ENCODE peak calls at places on chromosomes 13 and 19, in four cellular contexts. One of them, this sample, is unnamed.

GRCh38 chr13:50529154-50529882 is 314.2 kb downstream of the DLEU7 start:
- DNase-seq in H1: no peak
- DNase-seq in A549: no peak
- DNase-seq in HepG2: no peak
- DNase-seq in this sample: peak

GRCh38 chr19:40690050-40690698 is at the start of gene NUMBL:
- DNase-seq in H1: no peak
- DNase-seq in A549: no peak
- DNase-seq in HepG2: no peak
- DNase-seq in this sample: no peak

GRCh38 chr19:39847525-39847924 is 1.3 kb upstream of the FBL start:
- DNase-seq in H1: no peak
- DNase-seq in HepG2: peak
- DNase-seq in A549: no peak
- DNase-seq in this sample: no peak

GRCh38 chr19:36172852-36173251 is 20.6 kb upstream of the COX7A1 start:
- DNase-seq in A549: no peak
- DNase-seq in H1: no peak
- DNase-seq in HepG2: no peak
- DNase-seq in this sample: no peak

GRCh38 chr19:51366999-51367564 is 894 bp upstream of the ETFB start:
- DNase-seq in HepG2: no peak
- DNase-seq in H1: no peak
- DNase-seq in A549: no peak
- DNase-seq in this sample: no peak

GRCh38 chr13:102769679-102770078 is 3.9 kb downstream of the TEX30 start:
- DNase-seq in H1: no peak
- DNase-seq in A549: no peak
- DNase-seq in HepG2: no peak
- DNase-seq in this sample: peak

GRCh38 chr13:94968040-94968756 is 255.9 kb upstream of the SOX21 start:
- DNase-seq in HepG2: no peak
- DNase-seq in H1: peak
- DNase-seq in A549: peak
- DNase-seq in this sample: no peak

GRCh38 chr19:48963371-48964204 is 1.5 kb upstream of the FTL start:
- DNase-seq in A549: peak
- DNase-seq in H1: peak
- DNase-seq in HepG2: peak
- DNase-seq in this sample: peak

GRCh38 chr19:2494447-2495129 is 18.7 kb downstream of the GADD45B start:
- DNase-seq in H1: no peak
- DNase-seq in HepG2: no peak
- DNase-seq in A549: no peak
- DNase-seq in this sample: peak

GRCh38 chr19:38319421-38320258 is at the start of gene KCNK6:
- DNase-seq in A549: peak
- DNase-seq in H1: peak
- DNase-seq in HepG2: no peak
- DNase-seq in this sample: no peak

GRCh38 chr13:52128714-52129700 is at the start of gene NEK5:
- DNase-seq in HepG2: peak
- DNase-seq in A549: peak
- DNase-seq in H1: peak
- DNase-seq in this sample: peak

GRCh38 chr13:33017410-33017929 is 1.2 kb downstream of the KL start:
- DNase-seq in A549: peak
- DNase-seq in H1: no peak
- DNase-seq in HepG2: peak
- DNase-seq in this sample: peak

GRCh38 chr13:68009546-68009945 is 779.4 kb upstream of the PCDH9 start:
- DNase-seq in HepG2: no peak
- DNase-seq in A549: no peak
- DNase-seq in H1: no peak
- DNase-seq in this sample: no peak

GRCh38 chr13:99660101-99660500 is 158.8 kb downstream of the TM9SF2 start:
- DNase-seq in H1: peak
- DNase-seq in A549: no peak
- DNase-seq in HepG2: no peak
- DNase-seq in this sample: no peak

GRCh38 chr13:113273856-113274590 is 23.0 kb upstream of the LAMP1 start:
- DNase-seq in A549: no peak
- DNase-seq in H1: no peak
- DNase-seq in HepG2: no peak
- DNase-seq in this sample: peak

GRCh38 chr13:76892488-76892887 is 6.3 kb upstream of the KCTD12 start:
- DNase-seq in H1: no peak
- DNase-seq in HepG2: no peak
- DNase-seq in A549: no peak
- DNase-seq in this sample: no peak

GRCh38 chr13:40553356-40553755 is 113.1 kb downstream of the FOXO1 start:
- DNase-seq in HepG2: no peak
- DNase-seq in A549: no peak
- DNase-seq in H1: no peak
- DNase-seq in this sample: no peak

GRCh38 chr13:106083620-106084350 is 451.7 kb downstream of the EFNB2 start:
- DNase-seq in H1: no peak
- DNase-seq in A549: no peak
- DNase-seq in HepG2: peak
- DNase-seq in this sample: peak

GRCh38 chr13:32905864-32906180 is 110.4 kb upstream of the KL start:
- DNase-seq in H1: no peak
- DNase-seq in A549: no peak
- DNase-seq in HepG2: no peak
- DNase-seq in this sample: peak

GRCh38 chr13:106276876-106277275 is 258.6 kb downstream of the EFNB2 start:
- DNase-seq in HepG2: no peak
- DNase-seq in H1: no peak
- DNase-seq in A549: no peak
- DNase-seq in this sample: peak

GRCh38 chr13:89514534-89515312 is 1832.8 kb upstream of the MIR17HG start:
- DNase-seq in HepG2: peak
- DNase-seq in A549: peak
- DNase-seq in H1: no peak
- DNase-seq in this sample: peak

GRCh38 chr19:56978023-56978565 is 137.6 kb upstream of the PEG3 start:
- DNase-seq in H1: no peak
- DNase-seq in HepG2: peak
- DNase-seq in A549: no peak
- DNase-seq in this sample: no peak

GRCh38 chr13:27057817-27058216 is 113.8 kb downstream of the USP12 start:
- DNase-seq in A549: no peak
- DNase-seq in HepG2: no peak
- DNase-seq in H1: no peak
- DNase-seq in this sample: no peak

GRCh38 chr13:45194081-45194939 is 6.5 kb downstream of the KCTD4 start:
- DNase-seq in HepG2: no peak
- DNase-seq in A549: no peak
- DNase-seq in H1: no peak
- DNase-seq in this sample: peak

GRCh38 chr19:28644261-28644660 is 568.7 kb downstream of the UQCRFS1 start:
- DNase-seq in A549: no peak
- DNase-seq in H1: no peak
- DNase-seq in HepG2: no peak
- DNase-seq in this sample: no peak

GRCh38 chr13:79287994-79288795 is 117.9 kb downstream of the RBM26 start:
- DNase-seq in A549: no peak
- DNase-seq in H1: no peak
- DNase-seq in HepG2: no peak
- DNase-seq in this sample: no peak

GRCh38 chr19:629961-630714 is 3.2 kb downstream of the POLRMT start:
- DNase-seq in H1: no peak
- DNase-seq in HepG2: no peak
- DNase-seq in A549: no peak
- DNase-seq in this sample: no peak

GRCh38 chr13:40187324-40187795 is 479.1 kb downstream of the FOXO1 start:
- DNase-seq in H1: no peak
- DNase-seq in A549: no peak
- DNase-seq in HepG2: no peak
- DNase-seq in this sample: no peak

GRCh38 chr13:64154514-64154913 is 2738.9 kb upstream of the PCDH20 start:
- DNase-seq in HepG2: no peak
- DNase-seq in H1: no peak
- DNase-seq in A549: no peak
- DNase-seq in this sample: peak

GRCh38 chr13:44111701-44112100 is 232.0 kb downstream of the LACC1 start:
- DNase-seq in HepG2: no peak
- DNase-seq in A549: no peak
- DNase-seq in H1: no peak
- DNase-seq in this sample: no peak

GRCh38 chr13:94822356-94822755 is 110.0 kb upstream of the SOX21 start:
- DNase-seq in A549: no peak
- DNase-seq in H1: no peak
- DNase-seq in HepG2: no peak
- DNase-seq in this sample: no peak

GRCh38 chr19:15583346-15583745 is 31.7 kb upstream of the CYP4F8 start:
- DNase-seq in H1: no peak
- DNase-seq in HepG2: no peak
- DNase-seq in A549: no peak
- DNase-seq in this sample: no peak
- TF ChIP-seq USF2 in H1: no peak
- TF ChIP-seq USF2 in HepG2: no peak
- TF ChIP-seq USF2 in A549: no peak
- TF ChIP-seq USF2 in this sample: no peak

GRCh38 chr13:20891034-20891433 is 11.5 kb downstream of the XPO4 start:
- DNase-seq in H1: no peak
- DNase-seq in A549: no peak
- DNase-seq in HepG2: no peak
- DNase-seq in this sample: no peak
- TF ChIP-seq MAFK in H1: no peak
- TF ChIP-seq MAFK in A549: no peak
- TF ChIP-seq MAFK in HepG2: no peak
- TF ChIP-seq MAFK in this sample: no peak

GRCh38 chr19:3732108-3732507 is 23.9 kb downstream of the TJP3 start:
- DNase-seq in H1: no peak
- DNase-seq in A549: no peak
- DNase-seq in HepG2: no peak
- DNase-seq in this sample: no peak

GRCh38 chr19:3734310-3734600 is 26.1 kb downstream of the TJP3 start:
- DNase-seq in HepG2: no peak
- DNase-seq in H1: no peak
- DNase-seq in A549: no peak
- DNase-seq in this sample: no peak

GRCh38 chr19:3725640-3726310 is 17.6 kb downstream of the TJP3 start:
- DNase-seq in HepG2: no peak
- DNase-seq in H1: peak
- DNase-seq in A549: no peak
- DNase-seq in this sample: no peak

GRCh38 chr19:3733549-3734309 is 25.5 kb downstream of the TJP3 start:
- DNase-seq in H1: no peak
- DNase-seq in HepG2: no peak
- DNase-seq in A549: no peak
- DNase-seq in this sample: no peak

DNA sequence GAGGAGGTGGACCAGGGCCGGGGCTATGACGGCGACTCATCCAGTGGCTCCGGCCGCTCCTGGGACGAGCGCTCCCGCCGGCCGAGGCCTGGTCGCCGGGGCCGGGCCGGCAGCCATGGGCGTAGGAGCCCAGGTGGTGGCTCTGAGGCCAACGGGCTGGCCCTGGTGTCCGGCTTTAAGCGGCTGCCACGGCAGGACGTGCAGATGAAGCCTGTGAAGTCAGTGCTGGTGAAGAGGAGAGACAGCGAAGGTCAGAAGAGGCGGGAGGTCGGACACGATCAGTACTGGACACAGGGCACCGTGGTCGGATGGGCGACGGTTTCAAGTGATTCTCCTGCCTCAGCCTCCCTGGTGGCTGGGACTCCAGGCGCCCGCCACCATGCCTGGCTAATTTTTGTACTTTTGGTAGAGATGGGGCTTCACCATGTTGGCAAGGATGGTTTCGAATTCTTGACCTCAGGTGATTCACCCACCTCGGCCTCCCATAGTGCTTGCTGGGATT is 22.3 kb downstream of the TJP3 start:
- DNase-seq in A549: no peak
- DNase-seq in HepG2: no peak
- DNase-seq in H1: no peak
- DNase-seq in this sample: no peak
- TF ChIP-seq USF2 in A549: no peak
- TF ChIP-seq USF2 in HepG2: no peak
- TF ChIP-seq USF2 in H1: no peak
- TF ChIP-seq USF2 in this sample: no peak

GRCh38 chr13:111936267-111936925 is 130.6 kb upstream of the SOX1 start:
- DNase-seq in H1: peak
- DNase-seq in HepG2: no peak
- DNase-seq in A549: no peak
- DNase-seq in this sample: no peak
- TF ChIP-seq MAFK in H1: no peak
- TF ChIP-seq MAFK in HepG2: no peak
- TF ChIP-seq MAFK in A549: no peak
- TF ChIP-seq MAFK in this sample: no peak

GRCh38 chr13:35690546-35690945 is 214.1 kb upstream of the MAB21L1 start:
- DNase-seq in H1: no peak
- DNase-seq in HepG2: no peak
- DNase-seq in A549: no peak
- DNase-seq in this sample: peak
- TF ChIP-seq USF2 in H1: no peak
- TF ChIP-seq USF2 in HepG2: no peak
- TF ChIP-seq USF2 in A549: no peak
- TF ChIP-seq USF2 in this sample: no peak

GRCh38 chr19:7515091-7515470 is 822 bp upstream of the ZNF358 start:
- DNase-seq in HepG2: no peak
- DNase-seq in H1: no peak
- DNase-seq in A549: no peak
- DNase-seq in this sample: peak

GRCh38 chr19:7515471-7516226 is at the start of gene ZNF358:
- DNase-seq in HepG2: peak
- DNase-seq in A549: peak
- DNase-seq in H1: peak
- DNase-seq in this sample: peak

GRCh38 chr19:7509625-7510024 is 6.3 kb upstream of the ZNF358 start:
- DNase-seq in H1: peak
- DNase-seq in HepG2: no peak
- DNase-seq in A549: no peak
- DNase-seq in this sample: no peak

GRCh38 chr19:7513809-7514642 is 1.9 kb upstream of the ZNF358 start:
- DNase-seq in HepG2: no peak
- DNase-seq in H1: no peak
- DNase-seq in A549: no peak
- DNase-seq in this sample: no peak

DNA sequence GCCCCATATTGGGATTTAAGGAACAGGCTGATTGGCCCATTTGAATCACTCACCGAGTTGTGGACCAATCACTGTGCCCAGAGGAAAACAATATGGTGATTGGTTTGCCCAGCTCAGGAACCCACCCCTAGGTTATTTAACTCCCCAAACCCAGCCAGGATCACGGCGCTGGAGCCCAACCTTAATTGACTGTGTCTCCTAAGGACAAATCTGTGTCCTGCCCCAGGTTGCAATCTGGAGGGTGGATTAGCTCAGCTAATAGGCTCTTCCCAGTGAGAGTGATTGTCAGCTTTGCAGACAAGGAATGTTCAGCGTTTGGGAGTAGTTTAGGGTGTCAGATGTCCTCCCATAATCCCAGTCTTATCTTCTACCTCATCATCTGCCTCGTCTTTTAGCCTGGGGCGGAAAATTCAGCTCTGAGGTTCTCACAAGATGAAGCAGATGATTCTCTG is 3.5 kb upstream of the ZNF358 start:
- DNase-seq in A549: no peak
- DNase-seq in HepG2: no peak
- DNase-seq in H1: no peak
- DNase-seq in this sample: no peak
- TF ChIP-seq MAFK in A549: no peak
- TF ChIP-seq MAFK in HepG2: no peak
- TF ChIP-seq MAFK in H1: no peak
- TF ChIP-seq MAFK in this sample: no peak

GRCh38 chr13:22562116-22562515 is 618.7 kb upstream of the SGCG start:
- DNase-seq in H1: no peak
- DNase-seq in HepG2: no peak
- DNase-seq in A549: no peak
- DNase-seq in this sample: no peak
- TF ChIP-seq USF2 in H1: no peak
- TF ChIP-seq USF2 in HepG2: no peak
- TF ChIP-seq USF2 in A549: no peak
- TF ChIP-seq USF2 in this sample: no peak

This sample was measured in IMR-90.